ENCODE peak calls at places on chromosomes 5 and 9, in ten cellular contexts. Z is GM20000; N is NCI-H1694 treated with DMSO at 0.1 percent for 48 hours; E is tibial nerve; V is activated CD4-positive, alpha-beta T cell treated with anti-CD3 and anti-CD28 coated beads for 36 hours; T is hypothalamus; P is AG04450; F is transverse colon; U is B cell; L is glomerular endothelial cell. Y is an unnamed sample.

GRCh38 chr9:128372784-128373183 is 1.6 kb downstream of the URM1 start:
- DNase-seq in V (no peak), L (no peak), Z (no peak), P (peak; percentile 21), U (no peak), E (no peak), T (no peak), F (no peak), N (no peak), Y (no peak)

GRCh38 chr5:1294839-1295649 is at the start of gene TERT:
- DNase-seq in T (no peak), V (peak; percentile 90), E (no peak), N (no peak), P (no peak), Z (peak; percentile 76), L (no peak), U (peak; percentile 75), F (peak; percentile 73), Y (no peak)

GRCh38 chr9:84781431-84781830 is 111.9 kb downstream of the NTRK2 start:
- DNase-seq in V (peak; percentile 15), N (peak; percentile 9), P (no peak), Z (peak; percentile 15), L (no peak), T (no peak), F (no peak), U (no peak), E (peak; percentile 38), Y (no peak)

GRCh38 chr5:65198777-65199120 is 283.0 kb downstream of the ADAMTS6 start:
- DNase-seq in L (peak; percentile 70), V (no peak), N (no peak), F (no peak), T (no peak), Z (no peak), E (no peak), U (no peak), P (peak; percentile 97), Y (no peak)

GRCh38 chr5:164132358-164132757 is 626.9 kb downstream of the MAT2B start:
- DNase-seq in N (no peak), L (no peak), V (no peak), F (no peak), U (no peak), T (no peak), Z (no peak), E (no peak), P (no peak), Y (no peak)

GRCh38 chr5:38259062-38259857 is 901 bp downstream of the EGFLAM start:
- DNase-seq in Z (no peak), P (no peak), T (no peak), N (no peak), L (no peak), E (no peak), F (no peak), V (no peak), U (no peak), Y (no peak)

GRCh38 chr9:129885018-129885669 is 49.9 kb downstream of the USP20 start:
- DNase-seq in U (no peak), T (no peak), E (peak; percentile 40), V (peak; percentile 72), N (no peak), P (no peak), Z (no peak), L (no peak), F (peak; percentile 72), Y (peak; percentile 44)

GRCh38 chr9:121645853-121646807 is 5.3 kb upstream of the DAB2IP start:
- DNase-seq in F (no peak), Z (no peak), T (no peak), N (no peak), P (no peak), E (no peak), L (no peak), U (no peak), V (no peak), Y (no peak)

GRCh38 chr9:133238851-133239532 is 29.9 kb upstream of the OBP2B start:
- DNase-seq in N (peak; percentile 20), E (peak; percentile 38), P (no peak), T (peak; percentile 15), F (peak; percentile 87), V (peak; percentile 88), Z (peak; percentile 85), U (peak; percentile 77), L (peak; percentile 37), Y (peak; percentile 70)

GRCh38 chr9:123371805-123372590 is 16.0 kb downstream of the CRB2 start:
- DNase-seq in T (no peak), U (no peak), F (no peak), N (no peak), V (no peak), Z (peak; percentile 33), P (no peak), L (no peak), E (no peak), Y (no peak)

GRCh38 chr5:168408561-168409321 is 77.5 kb upstream of the RARS1 start:
- DNase-seq in E (no peak), U (no peak), T (no peak), P (no peak), L (no peak), V (no peak), Z (no peak), N (no peak), F (no peak), Y (no peak)

GRCh38 chr9:15642369-15642962 is 89.6 kb downstream of the CCDC171 start:
- DNase-seq in N (peak; percentile 50), F (no peak), P (peak; percentile 13), L (peak; percentile 22), E (no peak), T (no peak), U (no peak), V (no peak), Z (peak; percentile 39), Y (no peak)

GRCh38 chr9:133120343-133121199 is 469 bp downstream of the RALGDS start:
- DNase-seq in F (no peak), P (no peak), Z (no peak), T (peak; percentile 43), E (no peak), U (no peak), L (no peak), V (no peak), N (peak; percentile 45), Y (peak; percentile 25)

GRCh38 chr9:70409800-70410199 is 4.7 kb downstream of the KLF9 start:
- DNase-seq in V (no peak), N (no peak), U (no peak), P (no peak), T (no peak), Z (no peak), E (no peak), L (no peak), F (no peak), Y (no peak)

GRCh38 chr5:149775785-149776184 is 45.7 kb downstream of the PPARGC1B start:
- DNase-seq in V (peak; percentile 53), E (no peak), Z (no peak), N (no peak), P (no peak), T (no peak), U (no peak), L (no peak), F (no peak), Y (no peak)

GRCh38 chr9:130396581-130396980 is 48.2 kb upstream of the ASS1 start:
- DNase-seq in P (no peak), T (no peak), N (no peak), F (no peak), E (no peak), Z (no peak), L (no peak), U (no peak), V (no peak), Y (no peak)

GRCh38 chr5:168651654-168652053 is 72.5 kb upstream of the PANK3 start:
- DNase-seq in V (no peak), E (peak; percentile 34), P (no peak), U (no peak), Z (no peak), L (no peak), T (no peak), F (no peak), N (no peak), Y (no peak)

GRCh38 chr5:141835928-141836667 is 42.1 kb downstream of the PCDH1 start:
- DNase-seq in L (no peak), Z (no peak), V (no peak), T (no peak), E (no peak), N (no peak), F (no peak), U (no peak), P (no peak), Y (peak; percentile 86)

GRCh38 chr5:158614951-158615350 is 484.8 kb downstream of the EBF1 start:
- DNase-seq in F (no peak), U (no peak), V (no peak), E (no peak), L (no peak), N (no peak), T (no peak), P (no peak), Z (no peak), Y (no peak)

Y was measured in heart right ventricle.